ENCODE peak calls at places on chromosomes 2 and 18, in nine cellular contexts. One of them, this sample, is unnamed.

GRCh38 chr2:58594175-58594574 is 353.1 kb upstream of the FANCL start:
- DNase-seq in activated gamma-delta T cell treated with anti-CD3 and anti-CD28 coated beads, Interleukin-2, amount 50 U/mL, for 16 hours: no peak
- DNase-seq in dermis blood vessel endothelial cell: peak; percentile 34
- DNase-seq in amygdala: no peak
- DNase-seq in NCI-H1694: peak; percentile 4
- DNase-seq in colonic mucosa: no peak
- DNase-seq in astrocyte: no peak
- DNase-seq in nephron progenitor cell: peak; percentile 4
- DNase-seq in HS-5: no peak
- DNase-seq in this sample: no peak

GRCh38 chr18:48656582-48656981 is 117.8 kb downstream of the CTIF start:
- DNase-seq in nephron progenitor cell: no peak
- DNase-seq in astrocyte: peak; percentile 14
- DNase-seq in activated gamma-delta T cell treated with anti-CD3 and anti-CD28 coated beads, Interleukin-2, amount 50 U/mL, for 16 hours: no peak
- DNase-seq in dermis blood vessel endothelial cell: no peak
- DNase-seq in NCI-H1694: no peak
- DNase-seq in HS-5: no peak
- DNase-seq in amygdala: no peak
- DNase-seq in colonic mucosa: no peak
- DNase-seq in this sample: no peak

GRCh38 chr2:37855283-37856041 is 69.6 kb upstream of the RMDN2 start:
- DNase-seq in activated gamma-delta T cell treated with anti-CD3 and anti-CD28 coated beads, Interleukin-2, amount 50 U/mL, for 16 hours: no peak
- DNase-seq in NCI-H1694: no peak
- DNase-seq in colonic mucosa: no peak
- DNase-seq in dermis blood vessel endothelial cell: peak; percentile 76
- DNase-seq in HS-5: no peak
- DNase-seq in astrocyte: no peak
- DNase-seq in nephron progenitor cell: no peak
- DNase-seq in amygdala: no peak
- DNase-seq in this sample: no peak

GRCh38 chr2:216423071-216423470 is 10.8 kb downstream of the SMARCAL1 start:
- DNase-seq in dermis blood vessel endothelial cell: no peak
- DNase-seq in activated gamma-delta T cell treated with anti-CD3 and anti-CD28 coated beads, Interleukin-2, amount 50 U/mL, for 16 hours: no peak
- DNase-seq in nephron progenitor cell: no peak
- DNase-seq in colonic mucosa: no peak
- DNase-seq in amygdala: no peak
- DNase-seq in astrocyte: no peak
- DNase-seq in NCI-H1694: no peak
- DNase-seq in HS-5: no peak
- DNase-seq in this sample: no peak

GRCh38 chr18:3071676-3072075 is 58.7 kb upstream of the LPIN2 start:
- DNase-seq in colonic mucosa: peak; percentile 10
- DNase-seq in NCI-H1694: no peak
- DNase-seq in activated gamma-delta T cell treated with anti-CD3 and anti-CD28 coated beads, Interleukin-2, amount 50 U/mL, for 16 hours: no peak
- DNase-seq in HS-5: no peak
- DNase-seq in dermis blood vessel endothelial cell: no peak
- DNase-seq in amygdala: no peak
- DNase-seq in astrocyte: no peak
- DNase-seq in nephron progenitor cell: no peak
- DNase-seq in this sample: no peak

GRCh38 chr2:230762317-230762896 is 49.8 kb downstream of the CAB39 start:
- DNase-seq in NCI-H1694: peak; percentile 5
- DNase-seq in astrocyte: no peak
- DNase-seq in activated gamma-delta T cell treated with anti-CD3 and anti-CD28 coated beads, Interleukin-2, amount 50 U/mL, for 16 hours: no peak
- DNase-seq in nephron progenitor cell: peak; percentile 12
- DNase-seq in colonic mucosa: no peak
- DNase-seq in amygdala: no peak
- DNase-seq in dermis blood vessel endothelial cell: peak; percentile 65
- DNase-seq in HS-5: no peak
- DNase-seq in this sample: no peak

GRCh38 chr2:1546023-1546591 is 132.8 kb downstream of the TPO start:
- DNase-seq in dermis blood vessel endothelial cell: peak; percentile 77
- DNase-seq in astrocyte: peak; percentile 34
- DNase-seq in HS-5: no peak
- DNase-seq in NCI-H1694: peak; percentile 58
- DNase-seq in colonic mucosa: no peak
- DNase-seq in amygdala: no peak
- DNase-seq in activated gamma-delta T cell treated with anti-CD3 and anti-CD28 coated beads, Interleukin-2, amount 50 U/mL, for 16 hours: no peak
- DNase-seq in nephron progenitor cell: peak; percentile 73
- DNase-seq in this sample: no peak

GRCh38 chr2:236847023-236847422 is 238.7 kb upstream of the COPS8 start:
- DNase-seq in dermis blood vessel endothelial cell: no peak
- DNase-seq in activated gamma-delta T cell treated with anti-CD3 and anti-CD28 coated beads, Interleukin-2, amount 50 U/mL, for 16 hours: no peak
- DNase-seq in HS-5: no peak
- DNase-seq in nephron progenitor cell: no peak
- DNase-seq in NCI-H1694: no peak
- DNase-seq in amygdala: no peak
- DNase-seq in colonic mucosa: no peak
- DNase-seq in astrocyte: no peak
- DNase-seq in this sample: no peak

GRCh38 chr2:45978302-45978859 is 318.8 kb upstream of the EPAS1 start:
- DNase-seq in astrocyte: no peak
- DNase-seq in amygdala: no peak
- DNase-seq in nephron progenitor cell: no peak
- DNase-seq in HS-5: no peak
- DNase-seq in activated gamma-delta T cell treated with anti-CD3 and anti-CD28 coated beads, Interleukin-2, amount 50 U/mL, for 16 hours: no peak
- DNase-seq in NCI-H1694: no peak
- DNase-seq in colonic mucosa: no peak
- DNase-seq in dermis blood vessel endothelial cell: no peak
- DNase-seq in this sample: no peak

GRCh38 chr2:231138699-231139098 is 13.9 kb upstream of the HTR2B start:
- DNase-seq in astrocyte: no peak
- DNase-seq in HS-5: no peak
- DNase-seq in nephron progenitor cell: peak; percentile 30
- DNase-seq in amygdala: no peak
- DNase-seq in NCI-H1694: no peak
- DNase-seq in colonic mucosa: no peak
- DNase-seq in activated gamma-delta T cell treated with anti-CD3 and anti-CD28 coated beads, Interleukin-2, amount 50 U/mL, for 16 hours: no peak
- DNase-seq in dermis blood vessel endothelial cell: no peak
- DNase-seq in this sample: no peak

GRCh38 chr18:6660334-6660733 is 69.2 kb upstream of the ARHGAP28 start:
- DNase-seq in astrocyte: no peak
- DNase-seq in dermis blood vessel endothelial cell: no peak
- DNase-seq in activated gamma-delta T cell treated with anti-CD3 and anti-CD28 coated beads, Interleukin-2, amount 50 U/mL, for 16 hours: no peak
- DNase-seq in amygdala: no peak
- DNase-seq in nephron progenitor cell: peak; percentile 24
- DNase-seq in HS-5: no peak
- DNase-seq in NCI-H1694: no peak
- DNase-seq in colonic mucosa: no peak
- DNase-seq in this sample: no peak

GRCh38 chr2:161085041-161085598 is 75.1 kb upstream of the TANK start:
- DNase-seq in activated gamma-delta T cell treated with anti-CD3 and anti-CD28 coated beads, Interleukin-2, amount 50 U/mL, for 16 hours: no peak
- DNase-seq in nephron progenitor cell: no peak
- DNase-seq in astrocyte: no peak
- DNase-seq in colonic mucosa: no peak
- DNase-seq in HS-5: no peak
- DNase-seq in amygdala: no peak
- DNase-seq in NCI-H1694: no peak
- DNase-seq in dermis blood vessel endothelial cell: peak; percentile 92
- DNase-seq in this sample: no peak

GRCh38 chr2:3447789-3448317 is 68.4 kb downstream of the TRAPPC12 start:
- DNase-seq in activated gamma-delta T cell treated with anti-CD3 and anti-CD28 coated beads, Interleukin-2, amount 50 U/mL, for 16 hours: no peak
- DNase-seq in HS-5: no peak
- DNase-seq in colonic mucosa: no peak
- DNase-seq in dermis blood vessel endothelial cell: peak; percentile 91
- DNase-seq in astrocyte: no peak
- DNase-seq in nephron progenitor cell: no peak
- DNase-seq in amygdala: no peak
- DNase-seq in NCI-H1694: no peak
- DNase-seq in this sample: no peak

GRCh38 chr18:28045880-28046279 is 131.1 kb downstream of the CDH2 start:
- DNase-seq in astrocyte: peak; percentile 68
- DNase-seq in dermis blood vessel endothelial cell: peak; percentile 8
- DNase-seq in nephron progenitor cell: no peak
- DNase-seq in NCI-H1694: no peak
- DNase-seq in activated gamma-delta T cell treated with anti-CD3 and anti-CD28 coated beads, Interleukin-2, amount 50 U/mL, for 16 hours: no peak
- DNase-seq in colonic mucosa: no peak
- DNase-seq in amygdala: no peak
- DNase-seq in HS-5: no peak
- DNase-seq in this sample: no peak

GRCh38 chr2:26462511-26463251 is 15.2 kb downstream of the OTOF start:
- DNase-seq in NCI-H1694: peak; percentile 50
- DNase-seq in dermis blood vessel endothelial cell: peak; percentile 80
- DNase-seq in amygdala: no peak
- DNase-seq in activated gamma-delta T cell treated with anti-CD3 and anti-CD28 coated beads, Interleukin-2, amount 50 U/mL, for 16 hours: no peak
- DNase-seq in colonic mucosa: no peak
- DNase-seq in nephron progenitor cell: peak; percentile 45
- DNase-seq in HS-5: peak; percentile 38
- DNase-seq in astrocyte: peak; percentile 65
- DNase-seq in this sample: peak; percentile 26

GRCh38 chr2:153195342-153195741 is 283.2 kb downstream of the RPRM start:
- DNase-seq in colonic mucosa: no peak
- DNase-seq in amygdala: no peak
- DNase-seq in activated gamma-delta T cell treated with anti-CD3 and anti-CD28 coated beads, Interleukin-2, amount 50 U/mL, for 16 hours: no peak
- DNase-seq in NCI-H1694: no peak
- DNase-seq in dermis blood vessel endothelial cell: no peak
- DNase-seq in astrocyte: no peak
- DNase-seq in HS-5: no peak
- DNase-seq in nephron progenitor cell: no peak
- DNase-seq in this sample: no peak

GRCh38 chr18:61946449-61946848 is 53.6 kb upstream of the RNF152 start:
- DNase-seq in HS-5: no peak
- DNase-seq in NCI-H1694: no peak
- DNase-seq in colonic mucosa: no peak
- DNase-seq in amygdala: no peak
- DNase-seq in activated gamma-delta T cell treated with anti-CD3 and anti-CD28 coated beads, Interleukin-2, amount 50 U/mL, for 16 hours: no peak
- DNase-seq in astrocyte: peak; percentile 86
- DNase-seq in nephron progenitor cell: no peak
- DNase-seq in dermis blood vessel endothelial cell: no peak
- DNase-seq in this sample: no peak

GRCh38 chr18:31819106-31819924 is 58.6 kb upstream of the SLC25A52 start:
- DNase-seq in NCI-H1694: peak; percentile 45
- DNase-seq in amygdala: no peak
- DNase-seq in nephron progenitor cell: peak; percentile 16
- DNase-seq in colonic mucosa: peak; percentile 19
- DNase-seq in dermis blood vessel endothelial cell: peak; percentile 71
- DNase-seq in HS-5: peak; percentile 8
- DNase-seq in astrocyte: peak; percentile 14
- DNase-seq in activated gamma-delta T cell treated with anti-CD3 and anti-CD28 coated beads, Interleukin-2, amount 50 U/mL, for 16 hours: no peak
- DNase-seq in this sample: peak; percentile 10

GRCh38 chr18:43514747-43515146 is 237.5 kb upstream of the SYT4 start:
- DNase-seq in amygdala: no peak
- DNase-seq in nephron progenitor cell: no peak
- DNase-seq in astrocyte: no peak
- DNase-seq in dermis blood vessel endothelial cell: no peak
- DNase-seq in HS-5: no peak
- DNase-seq in NCI-H1694: no peak
- DNase-seq in activated gamma-delta T cell treated with anti-CD3 and anti-CD28 coated beads, Interleukin-2, amount 50 U/mL, for 16 hours: no peak
- DNase-seq in colonic mucosa: no peak
- DNase-seq in this sample: no peak

GRCh38 chr2:15640291-15640711 is 48.6 kb downstream of the DDX1 start:
- DNase-seq in nephron progenitor cell: no peak
- DNase-seq in amygdala: no peak
- DNase-seq in HS-5: no peak
- DNase-seq in NCI-H1694: no peak
- DNase-seq in dermis blood vessel endothelial cell: peak; percentile 96
- DNase-seq in activated gamma-delta T cell treated with anti-CD3 and anti-CD28 coated beads, Interleukin-2, amount 50 U/mL, for 16 hours: no peak
- DNase-seq in colonic mucosa: no peak
- DNase-seq in astrocyte: peak; percentile 76
- DNase-seq in this sample: peak; percentile 70

GRCh38 chr2:192195548-192196418 is 1.1 kb upstream of the TMEFF2 start:
- DNase-seq in nephron progenitor cell: peak; percentile 50
- DNase-seq in activated gamma-delta T cell treated with anti-CD3 and anti-CD28 coated beads, Interleukin-2, amount 50 U/mL, for 16 hours: no peak
- DNase-seq in amygdala: no peak
- DNase-seq in dermis blood vessel endothelial cell: peak; percentile 36
- DNase-seq in NCI-H1694: no peak
- DNase-seq in HS-5: peak; percentile 25
- DNase-seq in colonic mucosa: no peak
- DNase-seq in astrocyte: peak; percentile 16
- DNase-seq in this sample: no peak

GRCh38 chr2:228624708-228625107 is 443.2 kb upstream of the SPHKAP start:
- DNase-seq in nephron progenitor cell: no peak
- DNase-seq in astrocyte: no peak
- DNase-seq in activated gamma-delta T cell treated with anti-CD3 and anti-CD28 coated beads, Interleukin-2, amount 50 U/mL, for 16 hours: no peak
- DNase-seq in amygdala: no peak
- DNase-seq in NCI-H1694: no peak
- DNase-seq in HS-5: no peak
- DNase-seq in colonic mucosa: no peak
- DNase-seq in dermis blood vessel endothelial cell: no peak
- DNase-seq in this sample: no peak

GRCh38 chr2:28543316-28544068 is 47.6 kb downstream of the PLB1 start:
- DNase-seq in dermis blood vessel endothelial cell: peak; percentile 14
- DNase-seq in amygdala: no peak
- DNase-seq in nephron progenitor cell: peak; percentile 30
- DNase-seq in HS-5: no peak
- DNase-seq in astrocyte: no peak
- DNase-seq in NCI-H1694: no peak
- DNase-seq in activated gamma-delta T cell treated with anti-CD3 and anti-CD28 coated beads, Interleukin-2, amount 50 U/mL, for 16 hours: no peak
- DNase-seq in colonic mucosa: no peak
- DNase-seq in this sample: no peak